ENCODE peak calls at places on chromosomes 16 and 17, in four cellular contexts. One of them, this sample, is unnamed.
A peak's percentile ranks its signal among the peaks of the same experiment; 100 is the strongest.

GRCh38 chr16:77974883-77975282 is 47.5 kb upstream of the CLEC3A start:
- DNase-seq in IMR-90: no peak
- DNase-seq in keratinocyte: no peak
- DNase-seq in K562: no peak
- DNase-seq in this sample: no peak

GRCh38 chr17:59914274-59914854 is 21.4 kb downstream of the RPS6KB1 start:
- DNase-seq in IMR-90: peak; percentile 60
- DNase-seq in K562: peak; percentile 49
- DNase-seq in keratinocyte: no peak
- DNase-seq in this sample: peak; percentile 46

GRCh38 chr16:1771864-1772361 is 570 bp upstream of the NME3 start:
- DNase-seq in IMR-90: no peak
- DNase-seq in K562: no peak
- DNase-seq in keratinocyte: no peak
- DNase-seq in this sample: peak; percentile 25

GRCh38 chr16:87297918-87298631 is 19.1 kb downstream of the C16orf95 start:
- DNase-seq in IMR-90: peak; percentile 10
- DNase-seq in K562: peak; percentile 74
- DNase-seq in keratinocyte: no peak
- DNase-seq in this sample: peak; percentile 44

GRCh38 chr17:3667366-3668278 is 756 bp downstream of the TAX1BP3 start:
- DNase-seq in IMR-90: peak; percentile 91
- DNase-seq in keratinocyte: no peak
- DNase-seq in K562: peak; percentile 88
- DNase-seq in this sample: peak; percentile 92

GRCh38 chr16:87722590-87723223 is 43.1 kb downstream of the KLHDC4 start:
- DNase-seq in IMR-90: no peak
- DNase-seq in K562: no peak
- DNase-seq in keratinocyte: no peak
- DNase-seq in this sample: no peak

GRCh38 chr16:81071816-81072215 is 5.2 kb downstream of the C16orf46 start:
- DNase-seq in K562: peak; percentile 63
- DNase-seq in keratinocyte: peak; percentile 17
- DNase-seq in IMR-90: peak; percentile 12
- DNase-seq in this sample: no peak

GRCh38 chr16:73020409-73020884 is 27.5 kb downstream of the ZFHX3 start:
- DNase-seq in K562: peak; percentile 9
- DNase-seq in keratinocyte: no peak
- DNase-seq in IMR-90: peak; percentile 92
- DNase-seq in this sample: peak; percentile 89

GRCh38 chr16:84175351-84176081 is 11.3 kb downstream of the TAF1C start:
- DNase-seq in K562: peak; percentile 76
- DNase-seq in IMR-90: peak; percentile 53
- DNase-seq in keratinocyte: no peak
- DNase-seq in this sample: peak; percentile 52

GRCh38 chr17:69166957-69167356 is 25.3 kb upstream of the ABCA6 start:
- DNase-seq in keratinocyte: no peak
- DNase-seq in K562: no peak
- DNase-seq in IMR-90: no peak
- DNase-seq in this sample: no peak

GRCh38 chr16:57544129-57544653 is 1.7 kb downstream of the ADGRG5 start:
- DNase-seq in IMR-90: no peak
- DNase-seq in keratinocyte: no peak
- DNase-seq in K562: peak; percentile 76
- DNase-seq in this sample: no peak

GRCh38 chr17:82940226-82941020 is 100.6 kb upstream of the ZNF750 start:
- DNase-seq in K562: no peak
- DNase-seq in keratinocyte: no peak
- DNase-seq in IMR-90: no peak
- DNase-seq in this sample: no peak

GRCh38 chr16:73172621-73173312 is 124.8 kb upstream of the ZFHX3 start:
- DNase-seq in keratinocyte: no peak
- DNase-seq in IMR-90: peak; percentile 91
- DNase-seq in K562: peak; percentile 4
- DNase-seq in this sample: peak; percentile 98

GRCh38 chr17:43917348-43918025 is 10.2 kb upstream of the MPP2 start:
- DNase-seq in IMR-90: peak; percentile 10
- DNase-seq in keratinocyte: no peak
- DNase-seq in K562: peak; percentile 65
- DNase-seq in this sample: peak; percentile 32

GRCh38 chr17:29021251-29021650 is 15.4 kb upstream of the SEZ6 start:
- DNase-seq in keratinocyte: no peak
- DNase-seq in IMR-90: no peak
- DNase-seq in K562: no peak
- DNase-seq in this sample: no peak

GRCh38 chr17:50060951-50061712 is 5.2 kb downstream of the ITGA3 start:
- DNase-seq in IMR-90: peak; percentile 75
- DNase-seq in keratinocyte: no peak
- DNase-seq in K562: no peak
- DNase-seq in this sample: no peak

GRCh38 chr16:30069575-30070462 is 4.3 kb downstream of the ALDOA start:
- DNase-seq in K562: peak; percentile 42
- DNase-seq in IMR-90: no peak
- DNase-seq in keratinocyte: no peak
- DNase-seq in this sample: no peak

GRCh38 chr16:16871196-16871595 is 492.3 kb downstream of the NPIPA7 start:
- DNase-seq in K562: no peak
- DNase-seq in IMR-90: no peak
- DNase-seq in keratinocyte: no peak
- DNase-seq in this sample: no peak

GRCh38 chr17:3695723-3696411 is at the start of gene P2RX5:
- DNase-seq in keratinocyte: no peak
- DNase-seq in IMR-90: no peak
- DNase-seq in K562: peak; percentile 35
- DNase-seq in this sample: peak; percentile 30

GRCh38 chr16:88770459-88771293 is 14.3 kb downstream of the PIEZO1 start:
- DNase-seq in IMR-90: peak; percentile 87
- DNase-seq in K562: peak; percentile 98
- DNase-seq in keratinocyte: peak; percentile 49
- DNase-seq in this sample: peak; percentile 64

GRCh38 chr17:43898446-43898845 is 8.9 kb downstream of the MPP2 start:
- DNase-seq in K562: no peak
- DNase-seq in keratinocyte: no peak
- DNase-seq in IMR-90: no peak
- DNase-seq in this sample: no peak

GRCh38 chr17:80746262-80746935 is 201.8 kb downstream of the RPTOR start:
- DNase-seq in K562: no peak
- DNase-seq in keratinocyte: no peak
- DNase-seq in IMR-90: no peak
- DNase-seq in this sample: no peak

GRCh38 chr17:45948498-45948880 is 50.6 kb upstream of the STH start:
- DNase-seq in keratinocyte: no peak
- DNase-seq in IMR-90: no peak
- DNase-seq in K562: no peak
- DNase-seq in this sample: no peak

GRCh38 chr17:49976163-49976827 is 7.3 kb downstream of the DLX4 start:
- DNase-seq in keratinocyte: no peak
- DNase-seq in IMR-90: no peak
- DNase-seq in K562: no peak
- DNase-seq in this sample: no peak

GRCh38 chr17:69062860-69063621 is 2.3 kb upstream of the ABCA9 start:
- DNase-seq in K562: no peak
- DNase-seq in IMR-90: no peak
- DNase-seq in keratinocyte: no peak
- DNase-seq in this sample: no peak

GRCh38 chr17:50210249-50211225 is 9.1 kb upstream of the COL1A1 start:
- DNase-seq in keratinocyte: no peak
- DNase-seq in IMR-90: peak; percentile 99
- DNase-seq in K562: peak; percentile 64
- DNase-seq in this sample: peak; percentile 38

GRCh38 chr16:28061702-28062101 is 1.8 kb downstream of the GSG1L start:
- DNase-seq in K562: no peak
- DNase-seq in keratinocyte: no peak
- DNase-seq in IMR-90: no peak
- DNase-seq in this sample: no peak
- H3K27ac ChIP-seq in K562: no peak overlapping the region
- H3K27ac ChIP-seq in keratinocyte: no peak overlapping the region
- H3K27ac ChIP-seq in IMR-90: no peak overlapping the region
- H3K27ac ChIP-seq in this sample: no peak overlapping the region

GRCh38 chr16:667113-667779 is 686 bp upstream of the RHOT2 start:
- DNase-seq in IMR-90: no peak
- DNase-seq in keratinocyte: no peak
- DNase-seq in K562: no peak
- DNase-seq in this sample: no peak
- H3K9ac ChIP-seq in IMR-90: peak overlapping the region; percentile 76
- H3K9ac ChIP-seq in keratinocyte: peak overlapping the region; percentile 56
- H3K9ac ChIP-seq in K562: peak overlapping the region; percentile 88
- H3K9ac ChIP-seq in this sample: no peak overlapping the region

GRCh38 chr16:28553776-28554633 is at the start of gene SGF29:
- DNase-seq in keratinocyte: peak; percentile 64
- DNase-seq in K562: peak; percentile 94
- DNase-seq in IMR-90: peak; percentile 89
- DNase-seq in this sample: peak; percentile 94

GRCh38 chr16:28554634-28555423 is 1.1 kb downstream of the SGF29 start:
- DNase-seq in keratinocyte: no peak
- DNase-seq in IMR-90: no peak
- DNase-seq in K562: no peak
- DNase-seq in this sample: no peak

GRCh38 chr16:28556914-28557320 is 3.2 kb downstream of the SGF29 start:
- DNase-seq in keratinocyte: no peak
- DNase-seq in K562: no peak
- DNase-seq in IMR-90: no peak
- DNase-seq in this sample: no peak

GRCh38 chr16:28555593-28555992 is 1.9 kb downstream of the SGF29 start:
- DNase-seq in K562: no peak
- DNase-seq in keratinocyte: no peak
- DNase-seq in IMR-90: no peak
- DNase-seq in this sample: no peak
- H3K9me1 ChIP-seq in K562: no peaks in the 10 kb centered on the region
- H3K9me1 ChIP-seq in keratinocyte: no peaks in the 10 kb centered on the region
- H3K9me1 ChIP-seq in IMR-90: peaks cover 4% of the 10 kb centered on the region
- H3K9me1 ChIP-seq in this sample: no peaks in the 10 kb centered on the region

DNA sequence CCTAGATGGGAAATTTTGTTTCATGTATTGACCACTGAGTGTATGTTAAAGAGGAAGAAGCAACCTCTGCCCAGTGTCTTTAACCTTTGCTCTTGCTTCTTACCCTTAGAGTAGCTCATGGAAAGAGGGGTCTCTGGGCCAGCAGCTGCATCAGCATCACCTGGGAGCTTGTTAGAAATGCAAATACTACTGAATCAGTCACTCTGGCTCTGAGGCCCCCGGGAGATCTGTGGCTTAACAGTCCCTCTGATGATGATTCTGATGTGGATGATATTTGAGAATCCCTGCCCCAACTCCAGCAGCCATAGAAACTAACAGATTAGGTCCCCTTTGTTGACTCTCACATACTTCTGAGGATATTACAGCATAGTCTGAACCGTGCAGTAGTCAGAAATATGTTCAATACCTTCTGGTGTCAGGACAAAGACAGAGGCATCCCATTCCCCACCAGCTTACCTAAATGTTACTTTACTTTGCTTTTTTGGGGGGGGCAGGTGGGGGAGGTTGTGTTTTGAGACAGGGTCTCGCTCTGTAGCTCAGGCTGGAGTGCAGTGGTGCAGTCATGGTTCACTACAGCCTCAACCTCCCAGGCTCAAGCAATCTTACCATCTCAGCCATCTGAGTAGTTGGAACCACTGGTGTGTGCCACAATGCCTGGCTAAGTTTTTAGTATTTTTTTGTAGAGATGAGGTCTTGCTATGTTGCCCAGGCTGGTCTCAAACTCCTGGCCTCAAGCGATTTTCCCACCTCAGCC is 220.1 kb downstream of the CCDC182 start:
- DNase-seq in IMR-90: no peak
- DNase-seq in K562: no peak
- DNase-seq in keratinocyte: no peak
- DNase-seq in this sample: no peak
- H3K27ac ChIP-seq in IMR-90: peak overlapping the region; percentile 39
- H3K27ac ChIP-seq in K562: no peak overlapping the region
- H3K27ac ChIP-seq in keratinocyte: no peak overlapping the region
- H3K27ac ChIP-seq in this sample: no peak overlapping the region

DNA sequence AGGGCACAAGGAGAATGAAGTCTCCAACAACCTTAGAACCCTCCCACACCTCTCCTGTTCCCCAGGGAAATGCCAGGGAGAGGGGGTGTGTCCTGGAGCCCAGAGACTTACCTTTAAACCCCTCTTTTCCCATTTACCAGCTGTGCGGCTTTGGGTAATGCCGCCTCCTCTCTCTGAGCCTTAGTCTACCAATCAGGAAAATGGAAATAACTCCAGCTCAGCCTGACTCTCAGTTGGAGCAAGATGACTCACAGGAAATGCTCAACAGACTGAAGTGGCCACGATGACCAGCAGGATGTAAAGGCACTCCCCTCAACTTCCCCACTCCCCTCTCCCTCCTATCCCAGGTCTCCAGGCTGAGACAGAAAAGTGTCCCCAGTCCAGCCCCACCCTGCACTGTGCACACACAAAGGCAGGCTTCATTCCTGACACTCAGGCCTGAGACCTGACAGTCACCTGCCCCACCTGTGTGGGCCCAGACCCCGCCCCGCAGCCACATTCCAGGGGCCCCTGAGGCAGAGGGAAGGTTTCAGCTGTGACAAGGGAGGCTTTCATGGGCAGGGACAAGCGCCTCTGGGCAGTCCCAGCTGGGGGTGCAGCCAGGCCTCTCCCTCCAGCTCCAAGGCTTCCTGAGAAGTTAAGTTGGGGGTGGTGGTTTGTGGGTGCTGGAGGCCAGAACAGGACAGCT is 3.0 kb upstream of the KRT15 start:
- DNase-seq in IMR-90: peak; percentile 91
- DNase-seq in keratinocyte: peak; percentile 95
- DNase-seq in K562: peak; percentile 81
- DNase-seq in this sample: peak; percentile 70
- H3K9ac ChIP-seq in IMR-90: peak overlapping the region; percentile 16
- H3K9ac ChIP-seq in keratinocyte: peak overlapping the region; percentile 38
- H3K9ac ChIP-seq in K562: peak overlapping the region; percentile 24
- H3K9ac ChIP-seq in this sample: peak overlapping the region; percentile 45

DNA sequence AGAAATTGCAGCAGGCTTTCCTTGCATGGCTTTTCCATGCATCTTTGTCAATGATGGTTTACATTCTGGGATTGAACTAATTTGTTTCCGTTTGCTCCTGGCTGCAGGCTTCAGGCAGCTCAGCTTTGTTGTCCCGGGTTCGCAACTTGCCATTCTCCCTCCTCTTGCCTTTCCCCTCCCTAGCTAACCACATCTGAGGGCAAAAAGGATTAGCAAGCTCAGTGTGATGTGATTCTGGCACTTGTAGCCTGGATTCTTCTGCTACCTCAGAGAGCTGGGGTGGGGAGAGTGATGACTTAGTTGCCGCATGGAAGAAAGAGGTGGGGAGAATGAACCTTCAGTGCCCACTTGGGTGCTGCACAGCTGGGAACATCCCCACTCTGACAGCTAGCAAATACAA is 120.1 kb upstream of the SALL1 start:
- DNase-seq in IMR-90: no peak
- DNase-seq in keratinocyte: no peak
- DNase-seq in K562: no peak
- DNase-seq in this sample: no peak
- H3K9me1 ChIP-seq in IMR-90: no peaks in the 10 kb centered on the region
- H3K9me1 ChIP-seq in keratinocyte: no peaks in the 10 kb centered on the region
- H3K9me1 ChIP-seq in K562: no peaks in the 10 kb centered on the region
- H3K9me1 ChIP-seq in this sample: no peaks in the 10 kb centered on the region

DNA sequence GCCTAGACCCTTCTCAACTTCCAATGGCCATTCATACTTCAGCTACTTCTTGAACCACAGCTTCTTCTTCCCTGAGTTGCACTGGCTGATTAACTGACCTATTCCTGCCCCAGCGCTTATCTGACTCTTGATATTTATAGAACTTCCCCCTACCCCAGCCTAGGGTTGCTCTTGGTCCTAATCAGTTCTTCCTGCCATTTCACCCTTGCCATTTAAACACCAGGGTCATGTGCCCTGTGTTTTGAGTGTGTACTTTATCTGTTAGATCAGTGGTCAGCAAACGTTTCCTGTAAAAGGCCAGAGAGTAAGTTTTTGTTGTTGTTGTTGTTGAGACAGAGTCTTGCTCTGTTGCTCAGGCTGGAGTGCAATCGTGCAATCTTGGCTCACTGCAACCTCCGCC is 82.4 kb upstream of the COX10 start:
- DNase-seq in IMR-90: no peak
- DNase-seq in keratinocyte: no peak
- DNase-seq in K562: no peak
- DNase-seq in this sample: no peak
- H3K27ac ChIP-seq in IMR-90: no peak overlapping the region
- H3K27ac ChIP-seq in keratinocyte: no peak overlapping the region
- H3K27ac ChIP-seq in K562: no peak overlapping the region
- H3K27ac ChIP-seq in this sample: no peak overlapping the region